ENCODE peak calls at places on chromosome 11, in four cellular contexts. One of them, this sample, is unnamed.
A peak's percentile ranks its signal among the peaks of the same experiment; 100 is the strongest.

GRCh38 chr11:44607987-44608386 is 42.5 kb downstream of the CD82 start:
- DNase-seq in K562: peak; percentile 13
- DNase-seq in GM12878: no peak
- DNase-seq in HepG2: no peak
- DNase-seq in this sample: no peak

GRCh38 chr11:73223998-73224730 is 6.1 kb downstream of the P2RY2 start:
- DNase-seq in K562: no peak
- DNase-seq in GM12878: no peak
- DNase-seq in HepG2: no peak
- DNase-seq in this sample: no peak

GRCh38 chr11:11876458-11876857 is 34.7 kb downstream of the USP47 start:
- DNase-seq in K562: peak; percentile 59
- DNase-seq in GM12878: no peak
- DNase-seq in HepG2: peak; percentile 5
- DNase-seq in this sample: no peak

GRCh38 chr11:74770456-74770855 is 21.8 kb downstream of the RNF169 start:
- DNase-seq in K562: no peak
- DNase-seq in GM12878: no peak
- DNase-seq in HepG2: no peak
- DNase-seq in this sample: no peak

GRCh38 chr11:12167098-12167999 is 57.0 kb downstream of the MICAL2 start:
- DNase-seq in K562: peak; percentile 88
- DNase-seq in GM12878: no peak
- DNase-seq in HepG2: peak; percentile 78
- DNase-seq in this sample: no peak

GRCh38 chr11:15204766-15205165 is 90.0 kb downstream of the INSC start:
- DNase-seq in K562: no peak
- DNase-seq in GM12878: no peak
- DNase-seq in HepG2: no peak
- DNase-seq in this sample: no peak

GRCh38 chr11:73358071-73358470 is 18.1 kb upstream of the RELT start:
- DNase-seq in K562: no peak
- DNase-seq in GM12878: no peak
- DNase-seq in HepG2: no peak
- DNase-seq in this sample: no peak

GRCh38 chr11:75840560-75840959 is 25.6 kb downstream of the UVRAG start:
- DNase-seq in K562: no peak
- DNase-seq in GM12878: no peak
- DNase-seq in HepG2: no peak
- DNase-seq in this sample: no peak

GRCh38 chr11:50098186-50098725 is 65.6 kb downstream of the OR4C45 start:
- DNase-seq in K562: no peak
- DNase-seq in GM12878: no peak
- DNase-seq in HepG2: no peak
- DNase-seq in this sample: no peak

GRCh38 chr11:77091146-77091940 is 11.3 kb upstream of the OMP start:
- DNase-seq in K562: peak; percentile 84
- DNase-seq in GM12878: no peak
- DNase-seq in HepG2: peak; percentile 60
- DNase-seq in this sample: peak; percentile 94

GRCh38 chr11:75541301-75541929 is 15.7 kb upstream of the GDPD5 start:
- DNase-seq in K562: no peak
- DNase-seq in GM12878: no peak
- DNase-seq in HepG2: no peak
- DNase-seq in this sample: no peak

GRCh38 chr11:83818349-83818748 is 532.2 kb upstream of the CCDC90B start:
- DNase-seq in K562: no peak
- DNase-seq in GM12878: no peak
- DNase-seq in HepG2: no peak
- DNase-seq in this sample: no peak

GRCh38 chr11:117908959-117909610 is 20.1 kb downstream of the TMPRSS13 start:
- DNase-seq in K562: peak; percentile 51
- DNase-seq in GM12878: no peak
- DNase-seq in HepG2: no peak
- DNase-seq in this sample: no peak

GRCh38 chr11:111406091-111406490 is 27.0 kb upstream of the POU2AF1 start:
- DNase-seq in K562: no peak
- DNase-seq in GM12878: no peak
- DNase-seq in HepG2: no peak
- DNase-seq in this sample: no peak

GRCh38 chr11:94424662-94425061 is 23.4 kb upstream of the GPR83 start:
- DNase-seq in K562: no peak
- DNase-seq in GM12878: no peak
- DNase-seq in HepG2: no peak
- DNase-seq in this sample: no peak

GRCh38 chr11:69909561-69910518 is 90.6 kb upstream of the FGF3 start:
- DNase-seq in K562: peak; percentile 47
- DNase-seq in GM12878: no peak
- DNase-seq in HepG2: no peak
- DNase-seq in this sample: peak; percentile 54

GRCh38 chr11:12376259-12376971 is 956 bp upstream of the PARVA start:
- DNase-seq in K562: no peak
- DNase-seq in GM12878: no peak
- DNase-seq in HepG2: no peak
- DNase-seq in this sample: no peak

GRCh38 chr11:31643831-31644230 is 134.3 kb downstream of the ELP4 start:
- DNase-seq in K562: no peak
- DNase-seq in GM12878: no peak
- DNase-seq in HepG2: no peak
- DNase-seq in this sample: no peak

GRCh38 chr11:93330446-93330984 is at the start of gene DEUP1:
- DNase-seq in K562: peak; percentile 85
- DNase-seq in GM12878: no peak
- DNase-seq in HepG2: no peak
- DNase-seq in this sample: peak; percentile 50

GRCh38 chr11:69010361-69010891 is 2.6 kb downstream of the MRGPRF start:
- DNase-seq in K562: no peak
- DNase-seq in GM12878: no peak
- DNase-seq in HepG2: no peak
- DNase-seq in this sample: no peak

GRCh38 chr11:95337175-95337957 is 106.4 kb upstream of the SESN3 start:
- DNase-seq in K562: peak; percentile 23
- DNase-seq in GM12878: peak; percentile 36
- DNase-seq in HepG2: no peak
- DNase-seq in this sample: peak; percentile 51

DNA sequence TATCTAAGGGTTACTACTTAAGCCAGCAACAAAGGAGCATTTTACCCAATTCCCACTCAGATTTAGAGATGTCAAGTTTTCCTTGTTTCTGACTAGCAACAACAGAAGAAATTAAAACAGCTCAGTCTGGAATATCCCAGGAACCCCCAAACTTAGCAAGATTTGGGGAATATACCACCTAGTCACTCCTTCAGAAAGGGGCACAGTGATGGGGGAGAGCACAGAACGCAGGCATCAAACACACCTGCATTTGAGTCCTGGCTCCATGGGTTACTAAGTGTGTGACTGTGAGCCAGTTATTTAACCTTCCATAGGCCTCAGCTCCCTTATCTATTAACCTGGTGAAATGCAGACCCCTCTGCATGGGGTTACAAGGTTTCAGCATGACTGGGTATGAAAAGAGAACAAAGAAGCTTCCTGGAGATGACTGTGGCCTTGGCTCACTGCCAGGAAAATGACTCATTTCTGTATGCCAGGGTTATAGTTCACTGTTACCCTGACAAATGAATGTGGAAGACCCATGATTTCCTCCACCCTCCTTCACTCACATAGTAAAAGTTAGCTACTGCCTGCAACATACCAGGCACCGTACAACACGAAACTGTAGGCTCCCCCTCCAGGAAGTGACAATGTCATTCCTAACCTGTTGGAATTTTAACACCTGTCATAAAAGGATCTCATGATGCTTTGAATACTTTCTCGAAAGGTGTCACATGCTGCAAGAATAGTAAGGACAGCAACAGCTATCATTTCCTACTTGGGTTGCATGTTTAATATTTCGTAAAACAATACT is 79.6 kb downstream of the ME3 start:
- DNase-seq in K562: peak; percentile 82
- DNase-seq in GM12878: peak; percentile 96
- DNase-seq in HepG2: peak; percentile 98
- DNase-seq in this sample: no peak
- TF ChIP-seq ETV6 in K562: no peak
- TF ChIP-seq ETV6 in GM12878: no peak
- TF ChIP-seq ETV6 in HepG2: no peak
- TF ChIP-seq ETV6 in this sample: no peak

DNA sequence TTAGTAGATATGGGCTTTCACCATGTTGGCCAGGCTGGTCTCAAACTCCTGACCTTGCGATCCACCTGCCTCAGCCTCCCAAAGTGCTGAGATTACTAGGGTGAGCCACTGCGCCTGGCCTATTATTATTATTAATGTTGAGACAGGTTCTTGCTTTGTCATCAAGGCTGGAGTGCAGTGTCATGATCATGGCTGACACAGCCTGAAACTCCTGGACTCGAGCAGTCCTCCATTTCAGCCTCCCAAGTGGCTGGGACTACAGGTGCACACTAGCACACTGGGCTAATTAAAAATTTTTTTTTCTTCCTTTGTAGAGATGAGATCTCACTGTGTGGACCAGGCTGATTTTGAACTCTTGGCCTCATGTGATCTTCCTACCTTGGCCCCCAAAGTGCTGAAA is 102.0 kb downstream of the STIM1 start:
- DNase-seq in K562: peak; percentile 36
- DNase-seq in GM12878: no peak
- DNase-seq in HepG2: no peak
- DNase-seq in this sample: no peak
- TF ChIP-seq ATF3 in K562: no peak
- TF ChIP-seq ATF3 in GM12878: no peak
- TF ChIP-seq ATF3 in HepG2: no peak
- TF ChIP-seq ATF3 in this sample: no peak

DNA sequence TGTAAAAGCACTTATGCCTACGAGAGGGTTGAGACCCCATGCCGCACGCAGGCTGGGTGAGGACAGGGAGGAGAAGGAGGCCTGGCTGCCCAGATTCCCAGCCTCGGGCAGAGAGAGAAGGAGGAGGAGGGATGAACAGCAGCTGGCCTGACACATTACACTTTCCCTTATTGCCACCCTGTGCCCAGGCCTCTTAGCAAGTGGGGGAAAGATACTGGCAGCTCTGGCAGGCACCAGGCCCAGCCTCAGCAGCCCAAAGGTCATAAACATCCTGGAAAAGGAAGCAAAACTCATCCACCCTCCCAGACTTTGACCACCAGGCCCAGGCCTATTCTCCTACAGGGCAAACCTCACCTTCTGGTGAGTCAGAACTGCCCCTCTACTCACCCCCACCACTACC is 4.7 kb downstream of the PLAAT3 start:
- DNase-seq in K562: no peak
- DNase-seq in GM12878: no peak
- DNase-seq in HepG2: no peak
- DNase-seq in this sample: no peak
- TF ChIP-seq ETV6 in K562: no peak
- TF ChIP-seq ETV6 in GM12878: no peak
- TF ChIP-seq ETV6 in HepG2: no peak
- TF ChIP-seq ETV6 in this sample: no peak

DNA sequence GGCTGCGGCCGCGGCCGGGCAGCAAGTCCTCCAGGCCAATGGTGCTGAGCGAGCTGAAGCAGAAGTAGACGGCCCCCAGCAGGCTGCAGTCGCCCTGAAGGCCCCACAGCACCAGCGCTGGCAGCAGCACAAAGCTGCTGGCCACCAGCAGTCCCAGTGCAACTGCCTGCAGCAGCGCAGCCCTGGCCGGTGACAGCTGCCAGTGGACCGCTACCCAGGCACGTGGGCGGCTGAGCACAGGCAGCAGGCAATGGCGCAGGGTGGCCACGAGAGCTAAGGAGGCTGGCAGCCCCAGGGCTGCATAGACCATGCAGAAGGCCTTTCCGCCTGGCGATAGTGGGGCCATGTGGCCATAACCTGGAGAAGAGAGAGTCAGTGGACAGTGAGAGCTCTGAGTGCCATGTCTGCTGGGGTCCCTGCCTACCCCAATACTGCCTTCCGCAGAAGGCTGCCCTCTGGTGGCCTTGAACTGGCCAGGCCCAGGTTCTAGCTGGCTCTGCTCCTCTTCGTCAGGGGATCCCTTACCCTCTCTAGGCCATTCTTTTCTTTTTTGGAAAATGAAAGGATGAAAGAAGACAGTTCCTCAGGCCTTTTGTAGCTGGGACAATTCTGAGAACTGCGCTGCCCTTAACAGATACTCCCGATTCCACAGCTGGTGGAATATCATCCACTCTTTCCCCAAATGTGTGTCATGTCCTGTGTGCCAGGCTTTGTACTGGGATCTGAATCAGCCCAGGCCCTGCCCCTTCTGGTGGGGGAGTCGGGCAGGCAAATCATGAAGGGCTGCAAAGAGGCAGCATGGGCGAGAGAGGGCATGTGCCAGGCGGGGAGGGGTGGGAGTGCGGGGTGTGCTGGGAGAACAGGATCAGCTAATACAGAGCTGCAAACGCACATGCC is 1.8 kb downstream of the KCNK7 start:
- DNase-seq in K562: peak; percentile 64
- DNase-seq in GM12878: no peak
- DNase-seq in HepG2: no peak
- DNase-seq in this sample: peak; percentile 80
- TF ChIP-seq ATF3 in K562: no peak
- TF ChIP-seq ATF3 in GM12878: no peak
- TF ChIP-seq ATF3 in HepG2: no peak
- TF ChIP-seq ATF3 in this sample: no peak

GRCh38 chr11:721347-721912 is 15.4 kb downstream of the EPS8L2 start:
- DNase-seq in K562: no peak
- DNase-seq in GM12878: no peak
- DNase-seq in HepG2: no peak
- DNase-seq in this sample: no peak
- TF ChIP-seq ETV6 in K562: no peak
- TF ChIP-seq ETV6 in GM12878: no peak
- TF ChIP-seq ETV6 in HepG2: no peak
- TF ChIP-seq ETV6 in this sample: no peak

DNA sequence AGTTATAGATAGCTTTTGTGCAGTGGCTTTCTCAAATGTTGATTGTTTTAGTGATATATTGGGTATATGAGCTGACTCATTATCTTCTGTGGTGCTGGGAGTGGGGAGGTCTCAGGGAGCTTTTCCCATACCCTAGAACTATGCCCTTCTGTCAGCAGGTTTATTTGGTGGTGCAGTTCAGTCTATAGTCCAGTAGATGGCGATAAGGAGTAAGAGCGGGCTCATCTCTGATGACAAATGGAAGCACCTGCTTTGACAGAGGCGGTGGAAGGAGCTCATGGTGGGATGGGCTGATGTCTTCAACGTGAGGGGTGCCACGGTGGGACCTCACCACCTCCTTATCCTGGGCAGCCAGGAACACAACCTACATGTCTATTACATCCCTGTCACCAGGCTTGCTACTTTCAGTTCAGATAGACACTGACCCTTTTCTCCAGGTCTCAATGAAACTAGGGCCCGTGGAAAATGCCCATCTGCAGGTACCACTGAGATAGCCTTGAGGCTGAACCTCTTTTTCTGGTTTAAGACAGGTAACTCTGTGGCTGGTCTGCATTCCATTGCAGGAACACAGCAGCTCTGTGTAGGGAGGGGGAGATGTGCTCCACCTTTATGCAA is 13.0 kb upstream of the OR6A2 start:
- DNase-seq in K562: peak; percentile 59
- DNase-seq in GM12878: peak; percentile 11
- DNase-seq in HepG2: peak; percentile 48
- DNase-seq in this sample: peak; percentile 31
- TF ChIP-seq ATF3 in K562: no peak
- TF ChIP-seq ATF3 in GM12878: no peak
- TF ChIP-seq ATF3 in HepG2: no peak
- TF ChIP-seq ATF3 in this sample: no peak